ENCODE peak calls at places on chromosomes 13 and 19, in seven cellular contexts. A is bronchial epithelial cell, Q is neural progenitor cell, N is mucosa of descending colon, J is SK-N-SH, U is brain microvascular endothelial cell, S is GM23338. X is an unnamed sample. For H3K36me3, the result is how much of the 10 kb centered on the place peaks cover.

GRCh38 chr13:77466757-77467156 is 68.7 kb upstream of the SCEL start:
- DNase-seq in A (no peak), Q (no peak), N (no peak), J (no peak), U (no peak), S (no peak), X (no peak)

GRCh38 chr19:52331757-52332156 is 4.3 kb upstream of the ZNF610 start:
- DNase-seq in A (no peak), Q (no peak), N (no peak), J (no peak), U (no peak), S (no peak), X (no peak)

GRCh38 chr13:105177265-105177900 is 1358.1 kb downstream of the EFNB2 start:
- DNase-seq in A (no peak), Q (no peak), N (no peak), J (no peak), U (peak), S (no peak), X (no peak)

GRCh38 chr13:59677966-59678814 is 485.5 kb downstream of the DIAPH3 start:
- DNase-seq in A (peak), Q (peak), N (no peak), J (peak), U (peak), S (peak), X (peak)

GRCh38 chr13:48014359-48014758 is 13.3 kb upstream of the SUCLA2 start:
- DNase-seq in A (peak), Q (no peak), N (no peak), J (no peak), U (no peak), S (no peak), X (no peak)

GRCh38 chr19:2273356-2274184 is 8.4 kb downstream of the PEAK3 start:
- DNase-seq in A (peak), Q (peak), N (peak), J (peak), U (no peak), S (peak), X (no peak)

GRCh38 chr13:24038405-24038804 is 122.1 kb upstream of the SPATA13 start:
- DNase-seq in A (no peak), Q (no peak), N (no peak), J (no peak), U (peak), S (no peak), X (no peak)

GRCh38 chr13:100323937-100324336 is 235.0 kb downstream of the PCCA start:
- DNase-seq in A (peak), Q (no peak), N (no peak), J (no peak), U (no peak), S (no peak), X (no peak)

GRCh38 chr19:45781282-45782161 is 768 bp downstream of the DMPK start:
- DNase-seq in A (peak), Q (no peak), N (no peak), J (no peak), U (no peak), S (no peak), X (no peak)

GRCh38 chr19:11457115-11457514 is 21.7 kb downstream of the PRKCSH start:
- DNase-seq in A (no peak), Q (no peak), N (no peak), J (peak), U (no peak), S (no peak), X (no peak)

GRCh38 chr19:34226036-34226435 is 28.3 kb upstream of the GARRE1 start:
- DNase-seq in A (no peak), Q (no peak), N (no peak), J (no peak), U (no peak), S (no peak), X (no peak)

GRCh38 chr19:12965017-12965811 is 4.2 kb upstream of the DAND5 start:
- DNase-seq in A (peak), Q (peak), N (peak), J (peak), U (peak), S (peak), X (no peak)

GRCh38 chr19:16340092-16340491 is 15.5 kb downstream of the KLF2 start:
- DNase-seq in A (no peak), Q (no peak), N (no peak), J (no peak), U (peak), S (no peak), X (no peak)

GRCh38 chr19:3976495-3977241 is 5.8 kb upstream of the DAPK3 start:
- DNase-seq in A (no peak), Q (no peak), N (no peak), J (peak), U (no peak), S (peak), X (no peak)

GRCh38 chr13:46134961-46135522 is 30.2 kb upstream of the CPB2 start:
- DNase-seq in A (peak), Q (peak), N (no peak), J (no peak), U (no peak), S (peak), X (peak)

GRCh38 chr13:98999635-98999952 is 21.7 kb upstream of the DOCK9 start:
- DNase-seq in A (no peak), Q (no peak), N (no peak), J (no peak), U (no peak), S (no peak), X (no peak)

GRCh38 chr13:111874981-111875380 is 192.0 kb upstream of the SOX1 start:
- DNase-seq in A (no peak), Q (no peak), N (no peak), J (no peak), U (no peak), S (no peak), X (no peak)

GRCh38 chr19:33639034-33639681 is 17.4 kb downstream of the CHST8 start:
- DNase-seq in A (no peak), Q (no peak), N (no peak), J (no peak), U (no peak), S (no peak), X (no peak)

GRCh38 chr13:43058318-43058674 is 34.9 kb downstream of the DNAJC15 start:
- DNase-seq in A (peak), Q (no peak), N (peak), J (no peak), U (peak), S (no peak), X (peak)

GRCh38 chr13:110064022-110064421 is 242.9 kb downstream of the COL4A1 start:
- DNase-seq in A (no peak), Q (no peak), N (no peak), J (no peak), U (no peak), S (no peak), X (no peak)

GRCh38 chr13:25686831-25687495 is 315.2 kb downstream of the ATP8A2 start:
- DNase-seq in A (no peak), Q (no peak), N (no peak), J (no peak), U (no peak), S (no peak), X (no peak)

GRCh38 chr13:46860734-46861133 is 36.1 kb downstream of the HTR2A start:
- DNase-seq in A (no peak), Q (no peak), N (no peak), J (peak), U (no peak), S (no peak), X (no peak)

GRCh38 chr19:50628551-50628950 is 11.1 kb downstream of the SYT3 start:
- DNase-seq in A (no peak), Q (no peak), N (no peak), J (no peak), U (no peak), S (no peak), X (no peak)

GRCh38 chr13:80235131-80235530 is 105.8 kb downstream of the SPRY2 start:
- DNase-seq in A (no peak), Q (no peak), N (no peak), J (no peak), U (no peak), S (no peak), X (no peak)

GRCh38 chr19:3096902-3097326 is 2.8 kb downstream of the GNA11 start:
- DNase-seq in A (no peak), Q (no peak), N (no peak), J (no peak), U (no peak), S (no peak), X (no peak)

GRCh38 chr13:32135655-32136054 is 104.1 kb downstream of the FRY start:
- DNase-seq in A (peak), Q (no peak), N (no peak), J (no peak), U (peak), S (no peak), X (no peak)

GRCh38 chr13:109684836-109685602 is 101.4 kb downstream of the IRS2 start:
- DNase-seq in A (peak), Q (no peak), N (peak), J (no peak), U (peak), S (no peak), X (no peak)

GRCh38 chr19:1822210-1822609 is 10.1 kb upstream of the ATP8B3 start:
- DNase-seq in A (no peak), Q (no peak), N (peak), J (no peak), U (no peak), S (no peak), X (no peak)

GRCh38 chr19:17778621-17779280 is 16.2 kb upstream of the B3GNT3 start:
- DNase-seq in A (peak), Q (peak), N (peak), J (no peak), U (no peak), S (peak), X (no peak)

GRCh38 chr19:6056282-6056741 is 54.0 kb downstream of the RFX2 start:
- DNase-seq in A (no peak), Q (no peak), N (peak), J (no peak), U (no peak), S (no peak), X (no peak)

GRCh38 chr13:67283602-67284001 is 53.5 kb upstream of the PCDH9 start:
- DNase-seq in A (peak), Q (no peak), N (no peak), J (no peak), U (no peak), S (no peak), X (no peak)

GRCh38 chr13:111791131-111791530 is 275.8 kb upstream of the SOX1 start:
- DNase-seq in A (no peak), Q (no peak), N (no peak), J (no peak), U (no peak), S (no peak), X (no peak)

GRCh38 chr13:48448963-48449614 is 36.2 kb upstream of the LPAR6 start:
- DNase-seq in A (peak), Q (no peak), N (no peak), J (no peak), U (no peak), S (no peak), X (no peak)

GRCh38 chr13:44096906-44097305 is 217.2 kb downstream of the LACC1 start:
- DNase-seq in A (peak), Q (no peak), N (no peak), J (no peak), U (no peak), S (no peak), X (no peak)

GRCh38 chr19:33871605-33872004 is 74.9 kb downstream of the KCTD15 start:
- DNase-seq in A (no peak), Q (no peak), N (no peak), J (no peak), U (no peak), S (no peak), X (no peak)

DNA sequence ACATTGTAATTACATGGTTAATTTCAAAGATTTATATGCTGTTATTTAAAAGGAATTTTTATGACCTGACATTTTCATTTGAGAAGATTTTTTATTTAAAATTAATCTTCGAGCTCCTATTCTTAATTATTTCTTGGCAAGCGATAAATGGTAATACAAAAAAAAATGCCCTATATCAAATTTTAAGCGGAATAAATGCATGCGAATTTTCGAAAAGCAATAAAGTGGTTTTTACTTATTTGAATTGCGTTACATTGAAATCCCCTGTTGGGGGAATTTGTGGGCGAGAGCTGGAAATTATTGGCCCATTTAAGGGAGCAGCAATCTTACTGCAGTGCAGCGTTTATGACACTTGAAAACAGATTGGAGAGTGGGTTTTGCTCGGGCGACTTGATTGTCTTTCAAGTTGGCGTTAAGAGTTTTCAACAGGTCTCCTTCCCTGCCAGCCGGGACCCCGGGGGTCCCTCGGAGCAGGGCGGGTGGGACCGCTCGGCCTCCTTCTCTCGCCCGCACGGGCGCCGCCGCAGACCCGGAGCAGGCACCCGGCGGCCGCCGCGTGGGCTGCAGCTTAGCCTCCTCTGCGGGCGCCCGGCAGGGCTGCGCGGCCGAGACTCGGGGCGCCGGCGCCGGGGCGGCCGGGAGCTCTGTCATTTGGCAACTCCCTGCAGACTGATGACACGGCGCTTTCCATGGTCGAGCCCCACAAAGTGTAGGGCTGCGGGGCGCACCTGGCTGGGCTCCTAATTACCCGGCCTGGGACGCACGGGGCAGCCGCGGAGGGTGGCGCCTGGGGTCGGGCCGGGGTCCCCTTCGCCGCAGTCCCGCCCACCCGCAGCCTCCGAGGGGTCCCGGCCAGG is 255.1 kb upstream of the SOX21 start:
- DNase-seq in A (no peak), Q (peak), N (no peak), J (peak), U (no peak), S (peak), X (no peak)
- H3K4me3 ChIP-seq in A (peak), Q (peak), N (no peak), J (peak), U (peak), S (peak), X (peak)

DNA sequence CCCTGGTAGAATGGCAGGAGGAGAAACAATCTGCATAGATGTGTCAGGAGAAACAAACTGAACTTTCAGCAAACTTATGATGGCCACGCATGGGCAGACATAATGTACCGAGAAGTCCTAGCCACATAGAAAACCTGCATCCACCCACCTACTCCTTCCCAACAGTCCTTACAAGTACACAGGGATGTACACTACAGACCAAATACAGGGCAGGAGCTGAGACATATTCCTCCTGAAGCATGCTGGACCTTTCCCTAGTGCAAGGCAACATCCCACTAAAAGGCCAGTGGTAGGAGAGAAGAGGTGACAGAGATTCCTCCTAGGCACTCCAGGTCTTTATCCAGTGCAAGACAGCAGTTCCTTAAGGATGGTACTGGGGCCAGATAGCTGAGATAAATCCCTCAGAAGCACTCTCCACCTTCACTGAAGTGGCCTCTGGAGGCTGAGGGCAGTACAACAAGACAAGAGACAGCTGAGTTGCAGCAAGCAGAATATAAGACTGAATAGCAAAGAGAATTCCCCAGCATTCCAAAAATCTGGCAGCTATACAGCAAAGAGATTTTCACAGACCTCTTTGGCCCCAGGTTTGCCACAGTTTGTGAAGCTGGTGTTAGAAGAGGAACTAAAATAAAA is 18.3 kb downstream of the VWA8 start:
- DNase-seq in A (peak), Q (peak), N (no peak), J (no peak), U (peak), S (peak), X (no peak)
- TF ChIP-seq CTCF in A (peak), Q (peak), N (no peak), J (peak), U (peak), S (peak), X (peak)

GRCh38 chr13:53513199-53513598 is 484.6 kb downstream of the OLFM4 start:
- DNase-seq in A (no peak), Q (no peak), N (no peak), J (no peak), U (no peak), S (peak), X (no peak)
- H3K36me3 ChIP-seq in A (under half), Q (under half), N (under half), J (under half), U (under half), S (under half), X (under half)

GRCh38 chr19:408441-409005 is 424 bp downstream of the C2CD4C start:
- DNase-seq in A (no peak), Q (no peak), N (no peak), J (peak), U (no peak), S (no peak), X (no peak)
- H3K4me3 ChIP-seq in A (peak), Q (peak), N (no peak), J (no peak), U (no peak), S (peak), X (peak)

DNA sequence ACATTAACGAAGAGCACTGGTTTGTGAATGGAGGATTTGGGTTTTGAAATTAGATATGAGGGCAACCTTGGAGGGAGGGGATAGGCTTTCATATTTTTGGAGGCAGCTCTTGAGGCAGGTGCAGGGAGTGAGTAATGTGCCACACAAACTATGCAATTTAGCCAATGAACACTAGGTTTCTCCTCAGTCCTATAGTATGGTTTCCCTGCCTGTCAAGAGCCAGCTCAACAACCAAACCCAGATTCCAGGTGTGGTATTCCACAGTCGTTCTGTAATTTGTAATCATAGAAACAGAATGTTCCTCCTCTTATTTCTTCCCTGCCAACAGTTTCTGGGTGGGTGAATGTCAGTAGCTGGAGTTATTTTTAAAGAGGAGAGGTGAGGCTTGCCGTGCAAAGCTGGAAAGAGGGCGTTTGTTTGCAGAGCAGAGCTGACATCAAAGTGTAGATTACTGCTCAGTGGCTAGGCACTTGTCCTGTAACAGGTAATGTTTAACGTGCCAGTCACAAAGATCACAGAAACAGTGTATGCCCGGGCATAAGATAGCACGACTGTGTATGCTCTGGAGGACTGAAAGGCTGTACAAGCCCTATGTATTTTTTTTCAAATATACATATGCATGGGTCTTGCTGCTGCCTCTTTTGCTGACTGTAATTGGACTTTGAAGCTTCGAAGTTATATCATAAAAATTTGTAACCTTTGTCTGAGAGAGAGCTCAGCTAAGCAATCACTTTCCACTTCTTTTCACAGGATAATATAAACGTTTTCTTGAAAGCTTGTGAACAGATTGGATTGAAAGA is 124.3 kb downstream of the LMO7 start:
- DNase-seq in A (peak), Q (no peak), N (peak), J (no peak), U (no peak), S (no peak), X (no peak)
- TF ChIP-seq CTCF in A (peak), Q (no peak), N (no peak), J (no peak), U (peak), S (peak), X (peak)

GRCh38 chr19:38699027-38699346 is 45.3 kb downstream of the CAPN12 start:
- DNase-seq in A (peak), Q (no peak), N (no peak), J (no peak), U (no peak), S (no peak), X (no peak)

GRCh38 chr19:38697197-38697596 is 47.1 kb downstream of the CAPN12 start:
- DNase-seq in A (peak), Q (no peak), N (no peak), J (no peak), U (no peak), S (no peak), X (no peak)

GRCh38 chr19:38698225-38699026 is 45.8 kb downstream of the CAPN12 start:
- DNase-seq in A (no peak), Q (peak), N (no peak), J (no peak), U (no peak), S (no peak), X (no peak)

GRCh38 chr19:38696733-38697055 is 47.6 kb downstream of the CAPN12 start:
- DNase-seq in A (no peak), Q (no peak), N (no peak), J (no peak), U (no peak), S (no peak), X (no peak)

GRCh38 chr19:38697641-38698071 is 46.6 kb downstream of the CAPN12 start:
- DNase-seq in A (no peak), Q (no peak), N (no peak), J (no peak), U (no peak), S (no peak), X (no peak)
- H3K36me3 ChIP-seq in A (under half), Q (under half), N (under half), J (under half), U (under half), S (under half), X (under half)

GRCh38 chr19:47275866-47276461 is 1.3 kb downstream of the INAFM1 start:
- DNase-seq in A (no peak), Q (no peak), N (peak), J (no peak), U (peak), S (no peak), X (no peak)
- H3K4me3 ChIP-seq in A (no peak), Q (peak), N (no peak), J (no peak), U (peak), S (peak), X (no peak)